ENCODE peak calls at places on chromosomes 11 and 22, in four cellular contexts. O, B, N and Q are unnamed samples.

GRCh38 chr22:38176170-38176741 is 5.4 kb downstream of the PLA2G6 start:
- DNase-seq in O (peak), B (peak), N (peak), Q (peak)

GRCh38 chr22:42608481-42609361 is 6.0 kb downstream of the POLDIP3 start:
- DNase-seq in O (peak), B (no peak), N (no peak), Q (peak)

GRCh38 chr11:118918686-118919280 is 6.9 kb downstream of the BCL9L start:
- DNase-seq in O (no peak), B (peak), N (peak), Q (peak)

GRCh38 chr11:64762916-64763803 is 3.4 kb upstream of the PYGM start:
- DNase-seq in O (peak), B (no peak), N (no peak), Q (peak)

GRCh38 chr22:36445158-36445668 is 36.2 kb downstream of the TXN2 start:
- DNase-seq in O (no peak), B (no peak), N (no peak), Q (peak)

GRCh38 chr22:39947488-39948216 is 12.5 kb upstream of the TMA7B start:
- DNase-seq in O (no peak), B (no peak), N (no peak), Q (no peak)

GRCh38 chr22:30279389-30279788 is 9.9 kb downstream of the CASTOR1 start:
- DNase-seq in O (peak), B (no peak), N (no peak), Q (peak)

GRCh38 chr22:38106814-38107578 is 3.5 kb downstream of the BAIAP2L2 start:
- DNase-seq in O (no peak), B (no peak), N (no peak), Q (no peak)

GRCh38 chr11:72229336-72229924 is 4.9 kb downstream of the INPPL1 start:
- DNase-seq in O (no peak), B (no peak), N (peak), Q (no peak)

GRCh38 chr11:102666331-102666957 is 39.1 kb downstream of the MMP27 start:
- DNase-seq in O (no peak), B (peak), N (peak), Q (no peak)

GRCh38 chr22:31192513-31192912 is 19.6 kb upstream of the LIMK2 start:
- DNase-seq in O (no peak), B (no peak), N (no peak), Q (no peak)

GRCh38 chr11:73315288-73316020 is 7.4 kb downstream of the ARHGEF17 start:
- DNase-seq in O (no peak), B (no peak), N (no peak), Q (no peak)

GRCh38 chr11:117281159-117281558 is 10.0 kb upstream of the BACE1-AS start:
- DNase-seq in O (no peak), B (no peak), N (peak), Q (no peak)

GRCh38 chr22:32649515-32650200 is 151.8 kb upstream of the TIMP3 start:
- DNase-seq in O (no peak), B (peak), N (peak), Q (no peak)

GRCh38 chr22:20509344-20510047 is 2.1 kb downstream of the MED15 start:
- DNase-seq in O (no peak), B (peak), N (peak), Q (peak)

GRCh38 chr22:40620464-40621046 is 16.0 kb downstream of the MRTFA start:
- DNase-seq in O (no peak), B (no peak), N (no peak), Q (no peak)

GRCh38 chr11:9264381-9265210 is 554 bp downstream of the DENND5A start:
- DNase-seq in O (peak), B (peak), N (peak), Q (peak)

GRCh38 chr11:69657911-69658605 is 17.1 kb downstream of the LTO1 start:
- DNase-seq in O (peak), B (no peak), N (peak), Q (peak)

GRCh38 chr11:69655479-69656394 is 14.8 kb downstream of the CCND1 start:
- DNase-seq in O (peak), B (no peak), N (no peak), Q (no peak)

GRCh38 chr11:69657456-69657910 is 16.5 kb downstream of the CCND1 start:
- DNase-seq in O (peak), B (no peak), N (no peak), Q (no peak)

GRCh38 chr11:69654660-69655478 is 13.9 kb downstream of the CCND1 start:
- DNase-seq in O (peak), B (no peak), N (peak), Q (peak)

GRCh38 chr11:69656536-69657455 is 15.8 kb downstream of the CCND1 start:
- DNase-seq in O (peak), B (no peak), N (no peak), Q (peak)
- H3K27ac ChIP-seq in O (no peak), B (no peak), N (no peak), Q (no peak)

GRCh38 chr11:95764267-95764898 is 25.2 kb downstream of the FAM76B start:
- DNase-seq in O (no peak), B (no peak), N (peak), Q (no peak)

GRCh38 chr11:95767498-95767897 is 22.1 kb downstream of the FAM76B start:
- DNase-seq in O (no peak), B (no peak), N (no peak), Q (no peak)

DNA sequence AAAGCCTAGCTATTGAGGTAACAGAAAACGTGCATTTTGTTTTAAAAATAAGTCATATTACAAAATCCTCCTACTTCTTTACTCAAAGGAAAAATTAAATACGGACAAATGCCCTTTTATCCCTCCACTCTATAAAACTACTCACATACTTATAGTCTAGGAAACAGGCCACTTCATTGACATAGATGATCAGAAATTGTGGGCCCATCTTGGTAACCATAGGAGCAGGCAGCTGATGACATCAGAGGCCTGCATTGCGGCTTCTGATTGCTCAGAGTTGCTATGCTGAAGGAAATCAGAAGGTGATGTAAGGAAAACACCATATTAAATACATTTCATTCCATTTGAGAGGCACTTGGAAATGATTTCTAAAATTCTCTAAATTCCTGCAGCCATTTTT is 27.1 kb downstream of the FAM76B start:
- DNase-seq in O (no peak), B (no peak), N (no peak), Q (no peak)
- H3K27ac ChIP-seq in O (no peak), B (no peak), N (no peak), Q (no peak)

GRCh38 chr11:1502971-1503707 is 16.6 kb upstream of the MOB2 start:
- DNase-seq in O (peak), B (no peak), N (peak), Q (peak)

GRCh38 chr11:1503708-1504104 is 17.1 kb upstream of the MOB2 start:
- DNase-seq in O (peak), B (no peak), N (no peak), Q (peak)

GRCh38 chr11:1505480-1505879 is 18.9 kb upstream of the MOB2 start:
- DNase-seq in O (peak), B (no peak), N (no peak), Q (peak)

GRCh38 chr11:1504581-1505290 is 18.2 kb upstream of the MOB2 start:
- DNase-seq in O (peak), B (no peak), N (no peak), Q (peak)

GRCh38 chr11:1504164-1504563 is 17.6 kb upstream of the MOB2 start:
- DNase-seq in O (peak), B (no peak), N (no peak), Q (no peak)
- H3K27ac ChIP-seq in O (no peak), B (peak), N (no peak), Q (no peak)

GRCh38 chr11:2904153-2905052 is 18.8 kb upstream of the CDKN1C start:
- DNase-seq in O (no peak), B (peak), N (peak), Q (no peak)
- H3K27ac ChIP-seq in O (no peak), B (peak), N (peak), Q (no peak)

GRCh38 chr11:75161506-75161905 is 10.6 kb downstream of the SLCO2B1 start:
- DNase-seq in O (no peak), B (no peak), N (no peak), Q (no peak)

GRCh38 chr11:75159081-75159953 is 8.4 kb downstream of the SLCO2B1 start:
- DNase-seq in O (no peak), B (peak), N (peak), Q (no peak)

GRCh38 chr11:75162954-75163353 is 12.0 kb downstream of the SLCO2B1 start:
- DNase-seq in O (no peak), B (no peak), N (no peak), Q (no peak)

GRCh38 chr11:75160328-75160757 is 9.4 kb downstream of the SLCO2B1 start:
- DNase-seq in O (no peak), B (no peak), N (no peak), Q (no peak)

DNA sequence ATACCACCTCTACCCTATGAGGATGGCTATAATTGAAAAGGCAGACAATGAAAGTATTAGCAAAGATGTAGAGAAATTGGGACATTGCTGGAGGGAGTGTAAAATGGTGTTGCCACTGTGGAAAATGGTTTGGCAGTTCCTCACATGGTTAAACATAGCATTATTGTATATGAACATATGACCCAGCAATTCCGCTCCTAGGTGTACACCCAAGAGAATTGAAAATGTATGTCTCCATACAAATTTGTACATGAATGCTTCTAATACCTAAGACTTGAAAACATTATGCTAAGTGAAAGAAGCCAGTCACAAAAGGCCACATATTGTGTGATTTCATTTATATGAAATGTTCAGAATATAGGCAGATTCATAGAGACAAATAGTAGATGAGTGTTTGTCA is 10.0 kb downstream of the SLCO2B1 start:
- DNase-seq in O (no peak), B (no peak), N (no peak), Q (no peak)
- H3K27ac ChIP-seq in O (no peak), B (peak), N (peak), Q (no peak)

DNA sequence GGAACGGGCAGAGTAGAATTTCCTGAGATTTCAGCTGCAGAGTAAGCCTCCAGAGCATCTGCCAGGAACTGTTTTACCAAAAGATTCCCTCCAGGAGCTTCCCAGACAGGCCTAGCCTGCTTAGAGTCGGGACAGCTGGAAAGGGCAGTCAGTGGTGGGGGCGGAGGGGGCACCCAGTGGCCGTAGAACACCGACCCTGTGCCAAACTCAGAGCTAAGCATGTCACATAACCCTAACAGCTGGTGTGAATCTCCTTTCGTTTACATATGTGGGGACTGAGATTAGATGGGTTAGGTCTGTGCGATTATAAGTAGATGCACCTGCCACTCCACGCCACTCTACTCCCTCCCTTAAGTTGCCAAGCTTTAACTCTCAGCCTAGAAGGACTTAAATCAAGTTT is 79.9 kb upstream of the CRTAM start:
- DNase-seq in O (no peak), B (no peak), N (no peak), Q (no peak)
- H3K27ac ChIP-seq in O (no peak), B (no peak), N (no peak), Q (no peak)